ENCODE peak calls at places on chromosomes 6 and 20, in five cellular contexts. T is activated CD8-positive, alpha-beta memory T cell treated with anti-CD3 and anti-CD28 coated beads for 4 hours; V is GM12891; N is RWPE1; B is cardiac fibroblast. O is an unnamed sample.

GRCh38 chr20:35757098-35757705 is 14.6 kb upstream of the PHF20 start:
- DNase-seq in B (no peak), N (no peak), T (no peak), V (no peak), O (no peak)

GRCh38 chr6:142935553-142936517 is 9.1 kb downstream of the HIVEP2 start:
- DNase-seq in V (no peak), T (no peak), N (no peak), B (no peak), O (no peak)

GRCh38 chr6:108074057-108074358 is 533 bp downstream of the OSTM1 start:
- DNase-seq in N (peak; percentile 57), B (no peak), V (no peak), T (no peak), O (no peak)

GRCh38 chr20:45995213-45996097 is 13.3 kb upstream of the MMP9 start:
- DNase-seq in T (no peak), N (no peak), B (no peak), V (no peak), O (peak; percentile 11)

GRCh38 chr6:108361312-108361932 is 66.6 kb downstream of the AFG1L start:
- DNase-seq in B (peak; percentile 28), N (no peak), T (no peak), V (no peak), O (no peak)

GRCh38 chr6:49826743-49827406 is 39.5 kb downstream of the CRISP1 start:
- DNase-seq in T (no peak), V (no peak), N (no peak), B (no peak), O (no peak)

GRCh38 chr6:86331265-86331840 is 606.0 kb upstream of the HTR1E start:
- DNase-seq in N (no peak), T (no peak), V (no peak), B (no peak), O (no peak)

GRCh38 chr20:9515211-9515580 is 806 bp downstream of the LAMP5 start:
- DNase-seq in T (no peak), N (no peak), V (no peak), B (no peak), O (no peak)

GRCh38 chr6:84766796-84767590 is 2.6 kb upstream of the TBX18 start:
- DNase-seq in B (no peak), T (no peak), N (no peak), V (no peak), O (no peak)

GRCh38 chr6:35477551-35478179 is 9.5 kb downstream of the RPL10A start:
- DNase-seq in B (no peak), T (no peak), V (no peak), N (no peak), O (no peak)

GRCh38 chr6:13299909-13300308 is 28.4 kb downstream of the TBC1D7 start:
- DNase-seq in B (no peak), V (no peak), T (no peak), N (no peak), O (no peak)

GRCh38 chr6:19848465-19848864 is 11.3 kb downstream of the ID4 start:
- DNase-seq in B (no peak), N (no peak), T (no peak), V (no peak), O (no peak)

GRCh38 chr6:100344321-100344720 is 120.4 kb downstream of the SIM1 start:
- DNase-seq in N (no peak), B (peak; percentile 10), T (no peak), V (no peak), O (no peak)

GRCh38 chr20:64114356-64114971 is 7.1 kb upstream of the NPBWR2 start:
- DNase-seq in N (no peak), B (no peak), T (no peak), V (no peak), O (no peak)

GRCh38 chr20:6838181-6838826 is 70.8 kb downstream of the BMP2 start:
- DNase-seq in N (peak; percentile 54), B (no peak), V (no peak), T (no peak), O (no peak)